ENCODE peak calls at places on chromosomes 5 and 9, in nine cellular contexts. F is fibroblast of villous mesenchyme; P is NCI-H1694 treated with DMSO at 0.1 percent for 48 hours; A is activated T-helper 2 cell treated with anti-CD3 and anti-CD28 coated beads, Interferon-gamma antibody, Interleukin-2, Interleukin-4, amounts not matched to agents 10 μg/mL and 5 μg/mL and 100 μg/mL, durations not matched to agents 14 hours and 24 hours and 36 hours; Z is SJCRH30; Y is T-helper 2 cell; J is NAMALWA; M is amniotic stem cell; X is activated T-cell treated with anti-CD3 and anti-CD28 coated beads for 4 hours. S is an unnamed sample.

GRCh38 chr5:83718195-83718825 is 2.3 kb downstream of the HAPLN1 start:
- DNase-seq in F (peak), P (peak), A (no peak), Z (peak), Y (no peak), J (peak), M (peak), X (no peak), S (peak)

GRCh38 chr9:130118841-130119520 is 53.2 kb upstream of the NCS1 start:
- DNase-seq in F (peak), P (peak), A (no peak), Z (peak), Y (no peak), J (no peak), M (no peak), X (no peak), S (peak)

GRCh38 chr9:38134578-38134977 is 65.6 kb upstream of the SHB start:
- DNase-seq in F (no peak), P (no peak), A (no peak), Z (no peak), Y (no peak), J (no peak), M (no peak), X (no peak), S (no peak)

GRCh38 chr5:72463499-72464052 is 43.6 kb downstream of the ZNF366 start:
- DNase-seq in F (no peak), P (no peak), A (no peak), Z (no peak), Y (no peak), J (peak), M (no peak), X (no peak), S (no peak)

GRCh38 chr5:168263108-168263507 is 28.3 kb upstream of the WWC1 start:
- DNase-seq in F (no peak), P (no peak), A (no peak), Z (no peak), Y (no peak), J (no peak), M (no peak), X (no peak), S (no peak)

GRCh38 chr9:36963356-36963755 is 70.7 kb downstream of the PAX5 start:
- DNase-seq in F (no peak), P (no peak), A (no peak), Z (no peak), Y (no peak), J (no peak), M (no peak), X (no peak), S (no peak)

GRCh38 chr5:122403965-122404364 is 91.9 kb downstream of the SNCAIP start:
- DNase-seq in F (peak), P (peak), A (no peak), Z (no peak), Y (no peak), J (no peak), M (no peak), X (no peak), S (no peak)

GRCh38 chr5:132635873-132636272 is 22.1 kb upstream of the IL13 start:
- DNase-seq in F (no peak), P (no peak), A (no peak), Z (no peak), Y (no peak), J (no peak), M (no peak), X (no peak), S (no peak)

GRCh38 chr5:42756630-42757601 is at the start of gene CCDC152:
- DNase-seq in F (no peak), P (no peak), A (peak), Z (no peak), Y (peak), J (no peak), M (no peak), X (peak), S (peak)

GRCh38 chr9:136182422-136182790 is 22.5 kb downstream of the LHX3 start:
- DNase-seq in F (no peak), P (no peak), A (no peak), Z (no peak), Y (no peak), J (no peak), M (no peak), X (no peak), S (no peak)

GRCh38 chr9:7216004-7216821 is 458.4 kb downstream of the KDM4C start:
- DNase-seq in F (peak), P (no peak), A (peak), Z (no peak), Y (no peak), J (no peak), M (no peak), X (peak), S (peak)

GRCh38 chr5:114782869-114783268 is 386.8 kb downstream of the TRIM36 start:
- DNase-seq in F (no peak), P (no peak), A (no peak), Z (no peak), Y (no peak), J (no peak), M (no peak), X (no peak), S (no peak)